ENCODE peak calls at places on chromosomes 3 and 15, in seven cellular contexts. C is transverse colon, J is upper lobe of right lung, H is IMR-90, X is right lobe of liver, A is pancreas, I is GM12878. E is an unnamed sample. For H3K27me3, the result is how much of the 10 kb centered on the place peaks cover.

GRCh38 chr3:110413807-110414748 is 657.5 kb upstream of the NECTIN3 start:
- DNase-seq in C (no peak), A (no peak), J (no peak), X (peak), I (no peak), H (peak), E (no peak)

GRCh38 chr3:149815318-149815717 is 2.3 kb downstream of the RNF13 start:
- DNase-seq in H (no peak), A (no peak), C (no peak), I (no peak), J (no peak), X (no peak), E (no peak)

GRCh38 chr3:115845986-115846385 is 222.7 kb downstream of the GAP43 start:
- DNase-seq in H (no peak), C (no peak), J (no peak), I (no peak), X (no peak), A (no peak), E (no peak)

GRCh38 chr3:159323848-159324247 is 522.0 kb downstream of the MFSD1 start:
- DNase-seq in I (no peak), J (no peak), C (no peak), H (no peak), X (no peak), A (no peak), E (no peak)

GRCh38 chr3:189728915-189729314 is 97.7 kb downstream of the TP63 start:
- DNase-seq in A (no peak), H (no peak), I (no peak), C (no peak), J (no peak), X (no peak), E (no peak)

GRCh38 chr15:31080618-31081017 is 20.9 kb downstream of the TRPM1 start:
- DNase-seq in I (no peak), H (no peak), A (no peak), X (peak), J (peak), C (peak), E (no peak)

GRCh38 chr3:160482796-160483195 is 33.2 kb upstream of the TRIM59 start:
- DNase-seq in A (no peak), J (no peak), C (no peak), H (no peak), X (no peak), I (no peak), E (no peak)

GRCh38 chr3:49205154-49205788 is 33.9 kb downstream of the KLHDC8B start:
- DNase-seq in C (no peak), J (no peak), I (no peak), H (no peak), A (no peak), X (no peak), E (no peak)

GRCh38 chr15:83248151-83248851 is 36.2 kb downstream of the BNC1 start:
- DNase-seq in X (no peak), C (no peak), I (peak), H (peak), J (no peak), A (no peak), E (no peak)

GRCh38 chr3:196236169-196236568 is 19.8 kb downstream of the SLC51A start:
- DNase-seq in I (no peak), C (no peak), H (no peak), J (no peak), A (no peak), X (no peak), E (no peak)

GRCh38 chr3:29141912-29142262 is 139.0 kb upstream of the RBMS3 start:
- DNase-seq in I (no peak), C (no peak), H (no peak), X (no peak), A (no peak), J (no peak), E (no peak)

GRCh38 chr15:32098033-32098432 is 67.7 kb downstream of the CHRNA7 start:
- DNase-seq in J (no peak), X (no peak), C (peak), H (no peak), I (no peak), A (no peak), E (no peak)

GRCh38 chr3:15964605-15965061 is 166.9 kb upstream of the ANKRD28 start:
- DNase-seq in C (no peak), J (no peak), I (no peak), H (peak), A (no peak), X (no peak), E (no peak)

GRCh38 chr15:42499888-42500609 is 4.6 kb downstream of the SNAP23 start:
- DNase-seq in J (no peak), I (no peak), A (no peak), C (no peak), H (no peak), X (no peak), E (no peak)

GRCh38 chr3:46495901-46496456 is 1.8 kb upstream of the RTP3 start:
- DNase-seq in C (no peak), A (no peak), H (peak), J (no peak), X (peak), I (no peak), E (no peak)

GRCh38 chr3:64584193-64584592 is 103.6 kb downstream of the ADAMTS9 start:
- DNase-seq in A (no peak), C (no peak), X (no peak), I (no peak), J (no peak), H (no peak), E (no peak)

GRCh38 chr15:40331026-40331425 is 7.5 kb downstream of the INAFM2 start:
- DNase-seq in X (no peak), J (no peak), I (no peak), C (no peak), A (peak), H (no peak), E (no peak)

GRCh38 chr3:25678581-25678980 is 13.9 kb upstream of the TOP2B start:
- DNase-seq in X (no peak), I (no peak), J (no peak), H (no peak), C (no peak), A (no peak), E (no peak)

GRCh38 chr15:72063186-72063585 is 54.8 kb downstream of the MYO9A start:
- DNase-seq in A (no peak), I (no peak), H (peak), X (no peak), J (no peak), C (no peak), E (no peak)

GRCh38 chr3:9778102-9778501 is 8.4 kb upstream of the CAMK1 start:
- DNase-seq in X (no peak), H (peak), C (no peak), A (no peak), I (no peak), J (no peak), E (no peak)

GRCh38 chr3:184827572-184827971 is 15.6 kb downstream of the VPS8 start:
- DNase-seq in H (no peak), I (no peak), A (no peak), X (no peak), C (no peak), J (no peak), E (no peak)

GRCh38 chr3:30693470-30694120 is 87.2 kb downstream of the TGFBR2 start:
- DNase-seq in H (peak), J (no peak), I (peak), A (no peak), X (peak), C (peak), E (peak)

GRCh38 chr3:170410428-170411029 is 8.1 kb upstream of the CLDN11 start:
- DNase-seq in H (no peak), X (no peak), C (no peak), J (no peak), I (no peak), A (no peak), E (no peak)

GRCh38 chr3:110790631-110791030 is 281.0 kb upstream of the NECTIN3 start:
- DNase-seq in X (no peak), J (no peak), I (no peak), A (no peak), H (no peak), C (no peak), E (no peak)

GRCh38 chr3:106824856-106825255 is 552.4 kb upstream of the CCDC54 start:
- DNase-seq in C (no peak), J (no peak), H (peak), X (no peak), I (no peak), A (no peak), E (peak)

GRCh38 chr15:40045572-40046217 is 6.7 kb upstream of the SRP14 start:
- DNase-seq in I (no peak), X (no peak), J (no peak), A (no peak), H (no peak), C (peak), E (no peak)

GRCh38 chr3:102085431-102086226 is 236.3 kb downstream of the NFKBIZ start:
- DNase-seq in H (peak), I (no peak), X (no peak), A (no peak), J (no peak), C (no peak), E (no peak)

GRCh38 chr15:90421527-90421926 is 33.5 kb downstream of the IQGAP1 start:
- DNase-seq in A (no peak), H (peak), C (no peak), X (no peak), I (no peak), J (no peak), E (no peak)

GRCh38 chr3:130386604-130387263 is 41.3 kb downstream of the COL6A5 start:
- DNase-seq in X (no peak), I (no peak), A (no peak), J (no peak), H (peak), C (no peak), E (no peak)

GRCh38 chr15:64134322-64134829 is 17.2 kb upstream of the SNX22 start:
- DNase-seq in J (peak), C (no peak), H (peak), I (no peak), A (peak), X (peak), E (peak)

GRCh38 chr3:14472471-14473351 is 67.4 kb downstream of the GRIP2 start:
- DNase-seq in C (peak), A (no peak), X (no peak), I (no peak), J (peak), H (peak), E (no peak)

GRCh38 chr3:174270841-174271240 is 588.3 kb upstream of the NAALADL2 start:
- DNase-seq in A (no peak), I (no peak), X (no peak), J (no peak), H (peak), C (no peak), E (no peak)

GRCh38 chr3:177447938-177448337 is 250.7 kb upstream of the TBL1XR1 start:
- DNase-seq in J (peak), X (no peak), C (peak), I (no peak), A (no peak), H (no peak), E (no peak)

GRCh38 chr3:141367038-141367730 is 1.1 kb upstream of the ZBTB38 start:
- DNase-seq in I (no peak), A (no peak), J (no peak), C (no peak), H (peak), X (no peak), E (no peak)

DNA sequence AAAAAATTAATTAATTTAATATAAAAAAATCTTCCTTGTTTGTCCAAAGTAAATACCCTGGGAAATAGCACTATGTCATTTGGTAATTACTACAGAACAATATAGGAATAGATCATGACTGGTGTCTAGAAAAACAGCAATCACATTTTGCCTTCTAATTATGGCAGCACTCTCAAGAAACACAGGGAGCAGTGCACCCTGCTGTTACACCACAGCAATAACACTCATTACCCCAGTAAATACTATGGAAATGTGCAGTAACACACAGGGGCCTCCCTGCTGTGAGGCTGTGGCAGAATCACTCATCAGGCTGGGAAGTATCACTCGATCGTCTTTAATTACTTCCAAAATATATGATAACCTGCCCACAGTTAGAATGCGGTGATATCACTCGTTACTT is 646.0 kb downstream of the TUSC7 start:
- DNase-seq in J (no peak), I (no peak), A (no peak), X (no peak), C (no peak), H (peak), E (no peak)
- TF ChIP-seq CTCF in J (peak), I (peak), A (no peak), X (peak), C (peak), H (peak), E (peak)

GRCh38 chr15:93167291-93167690 is 78.3 kb upstream of the RGMA start:
- DNase-seq in I (no peak), X (no peak), H (no peak), J (no peak), C (no peak), A (no peak), E (no peak)

GRCh38 chr15:93173369-93173768 is 84.4 kb upstream of the RGMA start:
- DNase-seq in X (no peak), J (no peak), A (no peak), I (no peak), H (no peak), C (no peak), E (no peak)

GRCh38 chr15:93171476-93171875 is 82.5 kb upstream of the RGMA start:
- DNase-seq in A (no peak), H (no peak), I (no peak), C (no peak), J (no peak), X (no peak), E (no peak)

GRCh38 chr15:93168913-93169312 is 79.9 kb upstream of the RGMA start:
- DNase-seq in J (no peak), H (no peak), A (no peak), X (no peak), C (no peak), I (no peak), E (no peak)

GRCh38 chr15:93170320-93170719 is 81.3 kb upstream of the RGMA start:
- DNase-seq in J (no peak), I (no peak), A (no peak), H (no peak), X (no peak), C (no peak), E (no peak)
- H3K27me3 ChIP-seq in J (under half), I (under half), A (under half), H (under half), X (under half), C (under half), E (under half)

GRCh38 chr3:171458857-171459129 is 1.4 kb downstream of the TNIK start:
- DNase-seq in A (no peak), C (no peak), I (no peak), X (no peak), H (no peak), J (no peak), E (no peak)
- H3K4me3 ChIP-seq in A (peak), C (peak), I (peak), X (peak), H (peak), J (peak), E (peak)

GRCh38 chr3:78978037-78978436 is 789.8 kb downstream of the ROBO1 start:
- DNase-seq in J (no peak), H (peak), A (no peak), I (no peak), X (no peak), C (no peak), E (no peak)
- TF ChIP-seq CTCF in J (peak), H (peak), A (no peak), I (no peak), X (peak), C (no peak), E (peak)